ENCODE peak calls at places on chromosome 15, in ten cellular contexts. Y, B, W, K, C, X, H, V, Z and N are unnamed samples.

GRCh38 chr15:70197945-70198361 is 100.2 kb upstream of the TLE3 start:
- DNase-seq in Y (no peak), B (no peak), W (no peak), K (peak; percentile 38), C (no peak), X (peak; percentile 52), H (no peak), V (no peak), Z (no peak), N (no peak)

GRCh38 chr15:51803961-51804360 is 25.5 kb upstream of the TMOD3 start:
- DNase-seq in Y (no peak), B (peak; percentile 28), W (no peak), K (no peak), C (no peak), X (no peak), H (no peak), V (no peak), Z (no peak), N (no peak)

GRCh38 chr15:32855942-32856341 is 138.1 kb downstream of the GREM1 start:
- DNase-seq in Y (no peak), B (peak; percentile 93), W (no peak), K (no peak), C (no peak), X (peak; percentile 81), H (peak; percentile 50), V (no peak), Z (no peak), N (no peak)

GRCh38 chr15:42737529-42738328 is 801 bp upstream of the CDAN1 start:
- DNase-seq in Y (no peak), B (peak; percentile 49), W (no peak), K (peak; percentile 35), C (peak; percentile 58), X (peak; percentile 32), H (no peak), V (peak; percentile 59), Z (no peak), N (peak; percentile 44)

GRCh38 chr15:74442604-74443003 is 8.8 kb upstream of the SEMA7A start:
- DNase-seq in Y (no peak), B (no peak), W (no peak), K (no peak), C (no peak), X (peak; percentile 39), H (no peak), V (no peak), Z (no peak), N (no peak)

GRCh38 chr15:71295242-71296031 is 180.2 kb downstream of the THSD4 start:
- DNase-seq in Y (no peak), B (peak; percentile 99), W (no peak), K (no peak), C (no peak), X (peak; percentile 12), H (peak; percentile 7), V (no peak), Z (no peak), N (no peak)

GRCh38 chr15:35705885-35706590 is 160.1 kb upstream of the DPH6 start:
- DNase-seq in Y (no peak), B (no peak), W (no peak), K (peak; percentile 44), C (no peak), X (no peak), H (no peak), V (no peak), Z (no peak), N (no peak)

GRCh38 chr15:86829251-86829650 is 749.6 kb downstream of the AGBL1 start:
- DNase-seq in Y (no peak), B (no peak), W (no peak), K (no peak), C (no peak), X (no peak), H (no peak), V (no peak), Z (no peak), N (no peak)

DNA sequence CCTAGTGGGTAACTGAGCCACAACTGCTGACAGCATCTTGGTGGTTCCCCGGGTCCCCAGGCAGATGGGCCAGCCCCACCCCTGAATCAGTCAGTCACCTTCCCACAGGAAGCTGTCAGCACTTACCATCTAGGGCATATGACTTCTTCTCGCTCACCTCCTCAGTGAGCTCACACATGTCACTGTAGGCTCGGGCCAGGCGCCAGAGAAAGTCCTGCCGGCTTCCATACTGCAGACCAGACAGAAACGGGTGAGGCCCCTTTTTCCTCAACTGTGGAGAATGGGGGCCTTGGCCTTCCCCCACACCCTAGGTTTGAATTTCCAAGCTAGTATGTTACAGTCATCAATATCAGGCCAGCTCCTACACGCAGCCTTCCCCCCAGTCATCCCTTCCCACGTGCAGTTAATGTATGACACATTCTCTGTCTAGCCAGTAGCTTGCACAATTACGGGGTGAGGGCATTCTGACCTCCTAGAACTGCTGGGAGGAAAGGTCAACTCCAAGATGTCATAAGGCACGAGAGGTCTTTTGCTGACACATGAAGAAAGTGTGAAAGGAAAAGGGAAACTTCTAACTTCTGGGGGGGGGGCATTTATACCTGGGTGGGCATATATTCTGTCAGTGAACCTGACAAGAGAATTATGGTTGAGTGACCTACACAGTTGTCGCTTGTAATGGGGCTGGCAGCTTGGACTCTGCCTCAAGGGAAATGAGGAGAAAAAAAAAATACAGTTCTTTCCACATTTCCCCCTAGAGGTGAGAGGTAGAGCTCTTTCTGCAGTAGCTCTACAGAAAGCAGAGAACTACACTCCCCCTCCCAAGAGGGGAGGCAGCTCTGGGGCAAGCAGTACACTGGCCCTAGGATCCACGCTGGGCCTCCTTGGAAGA is 10.9 kb downstream of the RMDN3 start:
- DNase-seq in Y (no peak), B (peak; percentile 56), W (no peak), K (no peak), C (peak; percentile 49), X (no peak), H (no peak), V (no peak), Z (no peak), N (no peak)
- TF ChIP-seq EP300 in Y (no peak), B (no peak), W (no peak), K (no peak), C (no peak), X (no peak), H (no peak), V (no peak), Z (no peak), N (no peak)

DNA sequence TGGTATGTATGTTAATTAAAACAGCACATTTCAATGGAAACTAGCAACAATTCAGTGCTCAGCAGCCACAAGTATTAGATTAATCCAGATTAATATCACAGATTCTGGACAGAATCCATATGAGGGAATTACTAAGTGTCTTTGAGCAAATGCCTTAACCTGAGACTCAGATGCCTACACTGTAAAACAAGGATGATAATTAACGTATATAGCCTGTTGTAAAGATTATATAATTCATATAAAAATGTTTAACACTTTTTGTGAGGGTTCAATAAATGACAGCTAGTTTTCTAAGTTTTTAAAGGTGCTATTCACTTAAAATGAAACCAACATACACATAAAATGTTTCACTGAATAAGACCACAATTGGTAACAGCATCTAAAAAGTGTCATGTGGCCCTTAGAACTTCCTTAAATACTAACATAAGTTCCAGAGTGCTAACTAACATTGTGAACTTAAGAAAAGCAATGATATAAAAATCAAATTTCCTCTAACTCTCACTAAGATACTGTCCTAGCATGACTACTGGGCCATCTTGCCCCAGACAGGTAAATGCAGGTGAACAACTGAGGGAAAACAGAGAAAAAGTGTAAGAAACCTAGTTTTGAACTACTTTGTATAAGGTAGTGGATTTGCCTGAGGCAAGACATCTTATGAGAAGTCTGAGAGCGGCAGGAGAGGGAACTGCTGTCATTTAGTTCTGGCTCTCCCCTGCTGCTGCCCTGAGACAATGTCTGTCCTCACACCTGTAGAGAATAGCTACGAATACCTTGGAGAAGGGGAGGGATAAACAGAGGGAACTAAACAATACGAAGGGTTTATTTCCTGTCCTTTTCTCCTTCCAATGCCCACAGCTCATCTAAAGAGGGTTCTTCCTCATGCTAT is 151.3 kb downstream of the ADAM10 start:
- DNase-seq in Y (no peak), B (no peak), W (no peak), K (no peak), C (no peak), X (no peak), H (no peak), V (no peak), Z (no peak), N (no peak)
- H3K4me3 ChIP-seq in Y (no peak overlapping the region), B (no peak overlapping the region), W (no peak overlapping the region), K (no peak overlapping the region), C (no peak overlapping the region), X (no peak overlapping the region), H (no peak overlapping the region), V (no peak overlapping the region), Z (no peak overlapping the region), N (no peak overlapping the region)

DNA sequence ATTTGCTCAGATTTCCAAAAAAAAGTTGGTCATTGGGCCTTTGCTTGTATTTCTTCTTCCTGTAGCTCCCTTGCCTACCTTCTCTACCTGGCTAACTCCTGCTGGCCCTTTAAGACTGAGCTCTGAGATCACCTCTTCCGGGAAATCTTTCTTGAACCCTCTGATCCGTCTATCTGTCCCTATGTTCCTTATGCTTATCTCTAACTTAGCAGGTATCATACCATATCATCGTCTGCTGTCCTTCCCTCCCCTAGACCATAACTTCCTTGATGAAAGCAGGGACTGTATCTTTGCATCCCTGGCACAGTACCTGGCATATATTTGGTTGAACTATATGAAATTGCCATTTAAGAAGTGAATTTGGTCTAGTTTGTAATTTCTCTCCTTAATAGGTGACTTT is 42.3 kb downstream of the PDE8A start:
- DNase-seq in Y (no peak), B (no peak), W (no peak), K (no peak), C (no peak), X (no peak), H (no peak), V (no peak), Z (no peak), N (no peak)
- TF ChIP-seq EP300 in Y (no peak), B (no peak), W (no peak), K (no peak), C (no peak), X (no peak), H (no peak), V (no peak), Z (no peak), N (no peak)

GRCh38 chr15:81239190-81239589 is 42.5 kb downstream of the IL16 start:
- DNase-seq in Y (no peak), B (no peak), W (no peak), K (no peak), C (no peak), X (no peak), H (no peak), V (no peak), Z (no peak), N (no peak)

GRCh38 chr15:81235276-81235675 is 38.6 kb downstream of the IL16 start:
- DNase-seq in Y (no peak), B (no peak), W (no peak), K (no peak), C (no peak), X (no peak), H (no peak), V (no peak), Z (no peak), N (no peak)

DNA sequence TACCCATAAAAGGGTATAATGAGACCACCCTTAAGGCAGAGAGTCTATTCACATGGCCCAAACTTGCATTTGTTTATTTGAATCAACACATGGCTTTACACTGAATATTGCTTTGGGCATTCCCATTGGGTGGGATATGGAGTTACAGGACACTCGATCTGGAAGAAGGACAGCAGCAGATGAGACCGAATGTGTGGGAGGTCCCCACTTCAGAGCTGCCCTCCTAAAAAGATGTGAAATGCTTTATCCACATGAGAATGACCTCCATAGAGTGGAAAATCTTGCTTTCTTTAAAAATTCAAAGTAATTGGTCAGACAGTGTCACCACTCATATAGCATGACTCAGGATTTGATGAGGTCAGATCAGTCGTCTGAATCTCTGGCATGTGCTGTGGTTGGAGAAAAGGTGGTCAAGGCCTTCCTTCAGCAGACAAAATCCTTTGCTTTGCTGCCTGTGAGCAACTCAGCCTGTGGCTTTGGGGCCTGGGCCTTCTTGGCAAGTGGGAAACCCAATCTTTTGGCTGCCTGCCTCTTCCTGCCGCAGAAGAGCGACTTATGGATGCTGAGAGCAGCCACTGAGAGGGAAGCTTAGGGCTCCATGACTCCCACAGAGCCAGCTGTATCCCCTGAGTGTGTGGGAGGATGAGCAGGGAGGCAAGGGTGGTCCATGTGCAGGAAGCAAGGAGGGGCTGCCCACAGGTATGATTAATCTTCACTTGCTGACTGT is 39.3 kb downstream of the IL16 start:
- DNase-seq in Y (no peak), B (peak; percentile 11), W (no peak), K (no peak), C (no peak), X (no peak), H (no peak), V (no peak), Z (no peak), N (peak; percentile 35)
- H3K4me3 ChIP-seq in Y (no peak overlapping the region), B (no peak overlapping the region), W (no peak overlapping the region), K (no peak overlapping the region), C (no peak overlapping the region), X (no peak overlapping the region), H (no peak overlapping the region), V (no peak overlapping the region), Z (no peak overlapping the region), N (no peak overlapping the region)